ENCODE peak calls at places on chromosome 3, in six cellular contexts. J is H4, I is ovary, C is aorta, F is NCI-H1092 treated with DMSO at 0.1 percent for 48 hours, O is skeletal muscle cell. Z is an unnamed sample.

GRCh38 chr3:94414412-94414811 is 351.6 kb downstream of the NSUN3 start:
- DNase-seq in J (no peak), I (no peak), C (no peak), F (no peak), O (no peak), Z (no peak)

GRCh38 chr3:37291275-37291700 is 116.9 kb upstream of the LRRFIP2 start:
- DNase-seq in J (no peak), I (no peak), C (no peak), F (no peak), O (peak; percentile 27), Z (no peak)

GRCh38 chr3:123444023-123444422 is 4.9 kb downstream of the ADCY5 start:
- DNase-seq in J (no peak), I (no peak), C (no peak), F (peak; percentile 4), O (no peak), Z (no peak)

GRCh38 chr3:126540342-126540849 is 16.4 kb downstream of the CHST13 start:
- DNase-seq in J (peak; percentile 97), I (no peak), C (peak; percentile 71), F (no peak), O (peak; percentile 80), Z (peak; percentile 72)

GRCh38 chr3:69426905-69427304 is 41.0 kb upstream of the FRMD4B start:
- DNase-seq in J (no peak), I (no peak), C (no peak), F (no peak), O (no peak), Z (no peak)

GRCh38 chr3:9422712-9423424 is 25.5 kb downstream of the SETD5 start:
- DNase-seq in J (peak; percentile 93), I (peak; percentile 91), C (peak; percentile 74), F (peak; percentile 87), O (peak; percentile 92), Z (peak; percentile 96)

GRCh38 chr3:159669024-159669476 is 319.6 kb upstream of the IL12A start:
- DNase-seq in J (peak; percentile 37), I (no peak), C (no peak), F (no peak), O (peak; percentile 40), Z (peak; percentile 10)

GRCh38 chr3:196280689-196281463 is 6.7 kb downstream of the PCYT1A start:
- DNase-seq in J (no peak), I (no peak), C (no peak), F (no peak), O (no peak), Z (no peak)

GRCh38 chr3:165854696-165855095 is 17.5 kb upstream of the BCHE start:
- DNase-seq in J (peak; percentile 44), I (no peak), C (no peak), F (no peak), O (no peak), Z (peak; percentile 49)

GRCh38 chr3:48492461-48493202 is 11.3 kb downstream of the SHISA5 start:
- DNase-seq in J (peak; percentile 49), I (no peak), C (no peak), F (no peak), O (no peak), Z (no peak)

GRCh38 chr3:88767746-88768145 is 339.7 kb upstream of the EPHA3 start:
- DNase-seq in J (no peak), I (no peak), C (no peak), F (no peak), O (no peak), Z (no peak)

GRCh38 chr3:182094321-182094720 is 382.6 kb downstream of the SOX2 start:
- DNase-seq in J (no peak), I (no peak), C (no peak), F (no peak), O (no peak), Z (no peak)

GRCh38 chr3:100297784-100298183 is 36.8 kb upstream of the NIT2 start:
- DNase-seq in J (no peak), I (no peak), C (no peak), F (no peak), O (peak; percentile 1), Z (no peak)

GRCh38 chr3:133401374-133402135 is 1.7 kb downstream of the BFSP2 start:
- DNase-seq in J (no peak), I (no peak), C (peak; percentile 13), F (peak; percentile 84), O (no peak), Z (no peak)

GRCh38 chr3:38992117-38992779 is 59.5 kb downstream of the SCN11A start:
- DNase-seq in J (no peak), I (no peak), C (no peak), F (no peak), O (peak; percentile 50), Z (peak; percentile 6)

GRCh38 chr3:161163297-161163696 is 57.8 kb upstream of the NMD3 start:
- DNase-seq in J (peak; percentile 98), I (no peak), C (no peak), F (no peak), O (peak; percentile 91), Z (peak; percentile 36)

GRCh38 chr3:56837196-56837955 is 35.6 kb upstream of the ARHGEF3 start:
- DNase-seq in J (no peak), I (no peak), C (no peak), F (no peak), O (no peak), Z (no peak)

GRCh38 chr3:48694610-48695051 is 8.9 kb upstream of the NCKIPSD start:
- DNase-seq in J (peak; percentile 66), I (peak; percentile 93), C (peak; percentile 91), F (no peak), O (peak; percentile 75), Z (peak; percentile 71)

GRCh38 chr3:189172668-189173419 is 1.1 kb downstream of the TPRG1 start:
- DNase-seq in J (no peak), I (no peak), C (no peak), F (no peak), O (no peak), Z (peak; percentile 66)

GRCh38 chr3:138381413-138381901 is 33.1 kb downstream of the MRAS start:
- DNase-seq in J (no peak), I (peak; percentile 62), C (no peak), F (no peak), O (no peak), Z (no peak)

GRCh38 chr3:177145402-177145801 is 51.9 kb downstream of the TBL1XR1 start:
- DNase-seq in J (no peak), I (no peak), C (no peak), F (no peak), O (no peak), Z (no peak)

Z was measured in A673.